ENCODE peak calls at places on chromosome 16, in six cellular contexts. J, H, V, A, T and P are unnamed samples.

GRCh38 chr16:84334482-84334881 is 33.9 kb upstream of the ATP2C2 start:
- DNase-seq in J (no peak), H (no peak), V (no peak), A (no peak), T (no peak), P (no peak)

GRCh38 chr16:87780385-87780989 is 14.7 kb upstream of the KLHDC4 start:
- DNase-seq in J (peak; percentile 44), H (no peak), V (no peak), A (no peak), T (peak; percentile 26), P (no peak)

GRCh38 chr16:24367186-24367585 is 111.1 kb downstream of the CACNG3 start:
- DNase-seq in J (no peak), H (no peak), V (no peak), A (no peak), T (no peak), P (no peak)

GRCh38 chr16:69114346-69114975 is 9.0 kb downstream of the HAS3 start:
- DNase-seq in J (no peak), H (peak; percentile 40), V (no peak), A (no peak), T (no peak), P (no peak)

GRCh38 chr16:56838622-56839337 is 26.2 kb upstream of the SLC12A3 start:
- DNase-seq in J (no peak), H (no peak), V (no peak), A (no peak), T (no peak), P (no peak)

GRCh38 chr16:71972356-71972755 is 27.8 kb downstream of the PKD1L3 start:
- DNase-seq in J (no peak), H (no peak), V (no peak), A (no peak), T (no peak), P (no peak)

GRCh38 chr16:85586360-85587145 is 26.6 kb upstream of the GSE1 start:
- DNase-seq in J (no peak), H (no peak), V (no peak), A (no peak), T (no peak), P (no peak)

GRCh38 chr16:49860593-49860992 is 4.7 kb upstream of the ZNF423 start:
- DNase-seq in J (no peak), H (no peak), V (no peak), A (no peak), T (no peak), P (no peak)

GRCh38 chr16:87453326-87453725 is 39.5 kb downstream of the ZCCHC14 start:
- DNase-seq in J (no peak), H (no peak), V (no peak), A (no peak), T (no peak), P (no peak)

GRCh38 chr16:2699791-2700600 is 17.7 kb downstream of the KCTD5 start:
- DNase-seq in J (no peak), H (no peak), V (no peak), A (no peak), T (no peak), P (no peak)

GRCh38 chr16:86072328-86073102 is 173.6 kb downstream of the IRF8 start:
- DNase-seq in J (no peak), H (peak; percentile 83), V (peak; percentile 64), A (peak; percentile 49), T (peak; percentile 75), P (peak; percentile 38)

GRCh38 chr16:15907863-15908478 is 19.6 kb upstream of the CEP20 start:
- DNase-seq in J (no peak), H (no peak), V (peak; percentile 95), A (peak; percentile 65), T (peak; percentile 56), P (no peak)

GRCh38 chr16:53893731-53894435 is 189.9 kb downstream of the FTO start:
- DNase-seq in J (no peak), H (no peak), V (no peak), A (no peak), T (no peak), P (no peak)

GRCh38 chr16:57670206-57670605 is 2.1 kb downstream of the ADGRG3 start:
- DNase-seq in J (no peak), H (no peak), V (no peak), A (no peak), T (no peak), P (no peak)

GRCh38 chr16:3317315-3317999 is 12.2 kb downstream of the ZNF75A start:
- DNase-seq in J (no peak), H (no peak), V (no peak), A (no peak), T (no peak), P (no peak)

GRCh38 chr16:30710971-30711370 is 12.0 kb downstream of the SRCAP start:
- DNase-seq in J (no peak), H (no peak), V (no peak), A (no peak), T (no peak), P (no peak)

GRCh38 chr16:75193730-75194444 is 13.1 kb downstream of the CTRB2 start:
- DNase-seq in J (no peak), H (no peak), V (no peak), A (no peak), T (no peak), P (no peak)

GRCh38 chr16:74760007-74760767 is 14.4 kb downstream of the FA2H start:
- DNase-seq in J (no peak), H (peak; percentile 35), V (no peak), A (no peak), T (no peak), P (no peak)